ENCODE peak calls at places on chromosomes 5 and 9, in four cellular contexts. One of them, this sample, is unnamed.

GRCh38 chr5:54362434-54362833 is 52.1 kb upstream of the ARL15 start:
- DNase-seq in H9: no peak
- DNase-seq in IMR-90: peak
- DNase-seq in trophoblast cell: no peak
- DNase-seq in this sample: no peak

GRCh38 chr5:92504346-92504745 is 1076.7 kb downstream of the NR2F1-AS1 start:
- DNase-seq in H9: no peak
- DNase-seq in IMR-90: peak
- DNase-seq in trophoblast cell: no peak
- DNase-seq in this sample: no peak

GRCh38 chr9:131116281-131117101 is 8.9 kb upstream of the NUP214 start:
- DNase-seq in trophoblast cell: no peak
- DNase-seq in H9: no peak
- DNase-seq in IMR-90: no peak
- DNase-seq in this sample: no peak

GRCh38 chr9:133367778-133368177 is 8.1 kb downstream of the SURF4 start:
- DNase-seq in H9: no peak
- DNase-seq in trophoblast cell: no peak
- DNase-seq in IMR-90: no peak
- DNase-seq in this sample: no peak

GRCh38 chr5:105283134-105283533 is 1720.5 kb upstream of the NUDT12 start:
- DNase-seq in trophoblast cell: no peak
- DNase-seq in IMR-90: no peak
- DNase-seq in H9: no peak
- DNase-seq in this sample: no peak

GRCh38 chr9:116074658-116075057 is 78.9 kb upstream of the PAPPA start:
- DNase-seq in trophoblast cell: no peak
- DNase-seq in H9: no peak
- DNase-seq in IMR-90: peak
- DNase-seq in this sample: no peak

GRCh38 chr9:14343236-14343947 is 29.5 kb upstream of the NFIB start:
- DNase-seq in trophoblast cell: no peak
- DNase-seq in H9: no peak
- DNase-seq in IMR-90: no peak
- DNase-seq in this sample: no peak

GRCh38 chr5:98570661-98571181 is 202.7 kb upstream of the RGMB start:
- DNase-seq in IMR-90: peak
- DNase-seq in trophoblast cell: no peak
- DNase-seq in H9: no peak
- DNase-seq in this sample: peak

GRCh38 chr5:180470361-180470760 is 23.8 kb upstream of the CNOT6 start:
- DNase-seq in H9: no peak
- DNase-seq in IMR-90: no peak
- DNase-seq in trophoblast cell: no peak
- DNase-seq in this sample: no peak

GRCh38 chr5:64836190-64836750 is 67.5 kb downstream of the CWC27 start:
- DNase-seq in H9: no peak
- DNase-seq in trophoblast cell: no peak
- DNase-seq in IMR-90: peak
- DNase-seq in this sample: no peak

GRCh38 chr9:130662927-130663257 is 1.5 kb upstream of the PRDM12 start:
- DNase-seq in trophoblast cell: no peak
- DNase-seq in IMR-90: no peak
- DNase-seq in H9: peak
- DNase-seq in this sample: no peak

GRCh38 chr9:82604947-82605656 is 457.8 kb downstream of the RASEF start:
- DNase-seq in H9: no peak
- DNase-seq in trophoblast cell: no peak
- DNase-seq in IMR-90: peak
- DNase-seq in this sample: no peak

GRCh38 chr9:91162784-91163440 is 198.8 kb downstream of the AUH start:
- DNase-seq in trophoblast cell: peak
- DNase-seq in IMR-90: no peak
- DNase-seq in H9: no peak
- DNase-seq in this sample: no peak

GRCh38 chr9:126058631-126059030 is 268.0 kb upstream of the MVB12B start:
- DNase-seq in trophoblast cell: no peak
- DNase-seq in H9: no peak
- DNase-seq in IMR-90: no peak
- DNase-seq in this sample: no peak

GRCh38 chr5:15254607-15255006 is 245.4 kb upstream of the FBXL7 start:
- DNase-seq in IMR-90: peak
- DNase-seq in H9: no peak
- DNase-seq in trophoblast cell: no peak
- DNase-seq in this sample: no peak

GRCh38 chr5:87390576-87391199 is 22.0 kb downstream of the CCNH start:
- DNase-seq in trophoblast cell: no peak
- DNase-seq in IMR-90: peak
- DNase-seq in H9: no peak
- DNase-seq in this sample: no peak

GRCh38 chr9:137114613-137115393 is at the start of gene DPP7:
- DNase-seq in H9: no peak
- DNase-seq in trophoblast cell: peak
- DNase-seq in IMR-90: peak
- DNase-seq in this sample: no peak

GRCh38 chr5:44536650-44537260 is 147.5 kb upstream of the FGF10 start:
- DNase-seq in trophoblast cell: peak
- DNase-seq in H9: peak
- DNase-seq in IMR-90: peak
- DNase-seq in this sample: peak

GRCh38 chr9:114803459-114803858 is 2.4 kb downstream of the TNFSF15 start:
- DNase-seq in IMR-90: no peak
- DNase-seq in H9: peak
- DNase-seq in trophoblast cell: no peak
- DNase-seq in this sample: no peak

GRCh38 chr9:297795-298119 is 83.1 kb downstream of the DOCK8 start:
- DNase-seq in IMR-90: no peak
- DNase-seq in H9: no peak
- DNase-seq in trophoblast cell: no peak
- DNase-seq in this sample: no peak

GRCh38 chr5:1279443-1280151 is 15.3 kb downstream of the TERT start:
- DNase-seq in trophoblast cell: no peak
- DNase-seq in IMR-90: no peak
- DNase-seq in H9: no peak
- DNase-seq in this sample: no peak

GRCh38 chr5:150448353-150448752 is 1.2 kb downstream of the RPS14 start:
- DNase-seq in trophoblast cell: no peak
- DNase-seq in H9: no peak
- DNase-seq in IMR-90: no peak
- DNase-seq in this sample: no peak

GRCh38 chr5:150451594-150451993 is 2.1 kb upstream of the RPS14 start:
- DNase-seq in IMR-90: no peak
- DNase-seq in trophoblast cell: no peak
- DNase-seq in H9: no peak
- DNase-seq in this sample: no peak

GRCh38 chr5:150448960-150449490 is 514 bp downstream of the RPS14 start:
- DNase-seq in H9: no peak
- DNase-seq in trophoblast cell: peak
- DNase-seq in IMR-90: no peak
- DNase-seq in this sample: no peak

GRCh38 chr5:150447188-150447587 is 2.4 kb downstream of the RPS14 start:
- DNase-seq in trophoblast cell: no peak
- DNase-seq in H9: no peak
- DNase-seq in IMR-90: no peak
- DNase-seq in this sample: no peak

DNA sequence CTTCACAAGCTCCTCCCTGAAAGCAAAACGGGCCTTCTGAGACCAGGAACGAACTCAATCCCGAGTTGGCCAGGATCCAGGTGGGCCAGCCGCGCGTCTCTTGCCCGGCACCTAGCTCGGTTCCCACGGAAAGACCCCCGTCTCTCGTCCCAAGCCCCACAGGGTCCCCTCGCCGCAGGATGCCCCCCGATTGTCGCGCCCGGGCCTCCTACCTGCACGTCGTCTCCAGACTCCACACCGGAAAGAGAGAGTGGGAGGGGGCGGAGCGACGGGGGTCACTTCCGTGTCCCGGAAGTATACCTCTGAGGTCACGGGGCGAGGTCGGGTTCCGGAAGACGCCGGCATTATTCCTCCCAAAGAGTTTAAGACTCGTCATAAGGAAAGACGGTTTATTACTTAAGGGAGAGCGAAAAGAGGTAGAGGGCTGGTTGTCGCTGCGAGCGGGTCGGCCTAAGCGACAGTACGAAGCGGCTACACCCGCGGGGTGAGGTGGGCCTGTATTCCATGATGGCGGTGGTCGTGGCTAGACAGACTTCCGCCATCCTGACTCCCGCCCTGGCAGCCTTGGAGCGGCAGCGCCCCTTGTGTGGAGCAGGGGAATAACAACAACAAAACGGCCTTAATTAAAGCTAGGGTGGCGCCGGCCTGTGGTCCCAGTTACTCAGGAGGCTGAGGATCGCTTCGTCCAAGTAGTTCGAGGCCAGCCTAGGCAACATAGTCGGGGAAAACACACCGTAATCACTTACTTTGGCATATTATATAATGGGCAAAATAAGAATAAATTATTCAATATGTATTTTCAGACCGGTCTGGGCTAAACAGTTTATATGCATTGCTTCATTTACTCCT is at the start of gene RPS14:
- DNase-seq in IMR-90: peak
- DNase-seq in trophoblast cell: peak
- DNase-seq in H9: peak
- DNase-seq in this sample: peak
- H3K14ac ChIP-seq in IMR-90: peak
- H3K14ac ChIP-seq in trophoblast cell: peak
- H3K14ac ChIP-seq in H9: peak
- H3K14ac ChIP-seq in this sample: no peak

GRCh38 chr5:172006378-172007152 is at the start of gene FBXW11:
- DNase-seq in IMR-90: peak
- DNase-seq in H9: peak
- DNase-seq in trophoblast cell: peak
- DNase-seq in this sample: peak
- H3K14ac ChIP-seq in IMR-90: peak
- H3K14ac ChIP-seq in H9: peak
- H3K14ac ChIP-seq in trophoblast cell: peak
- H3K14ac ChIP-seq in this sample: no peak

GRCh38 chr9:4299006-4299795 is 667 bp downstream of the GLIS3 start:
- DNase-seq in IMR-90: peak
- DNase-seq in H9: peak
- DNase-seq in trophoblast cell: peak
- DNase-seq in this sample: peak

GRCh38 chr9:4296217-4296616 is 3.7 kb downstream of the GLIS3 start:
- DNase-seq in H9: no peak
- DNase-seq in IMR-90: no peak
- DNase-seq in trophoblast cell: no peak
- DNase-seq in this sample: no peak

GRCh38 chr9:4297795-4298254 is 2.0 kb downstream of the GLIS3 start:
- DNase-seq in IMR-90: peak
- DNase-seq in trophoblast cell: peak
- DNase-seq in H9: peak
- DNase-seq in this sample: peak

GRCh38 chr9:4297151-4297794 is 2.6 kb downstream of the GLIS3 start:
- DNase-seq in IMR-90: peak
- DNase-seq in trophoblast cell: peak
- DNase-seq in H9: peak
- DNase-seq in this sample: peak

DNA sequence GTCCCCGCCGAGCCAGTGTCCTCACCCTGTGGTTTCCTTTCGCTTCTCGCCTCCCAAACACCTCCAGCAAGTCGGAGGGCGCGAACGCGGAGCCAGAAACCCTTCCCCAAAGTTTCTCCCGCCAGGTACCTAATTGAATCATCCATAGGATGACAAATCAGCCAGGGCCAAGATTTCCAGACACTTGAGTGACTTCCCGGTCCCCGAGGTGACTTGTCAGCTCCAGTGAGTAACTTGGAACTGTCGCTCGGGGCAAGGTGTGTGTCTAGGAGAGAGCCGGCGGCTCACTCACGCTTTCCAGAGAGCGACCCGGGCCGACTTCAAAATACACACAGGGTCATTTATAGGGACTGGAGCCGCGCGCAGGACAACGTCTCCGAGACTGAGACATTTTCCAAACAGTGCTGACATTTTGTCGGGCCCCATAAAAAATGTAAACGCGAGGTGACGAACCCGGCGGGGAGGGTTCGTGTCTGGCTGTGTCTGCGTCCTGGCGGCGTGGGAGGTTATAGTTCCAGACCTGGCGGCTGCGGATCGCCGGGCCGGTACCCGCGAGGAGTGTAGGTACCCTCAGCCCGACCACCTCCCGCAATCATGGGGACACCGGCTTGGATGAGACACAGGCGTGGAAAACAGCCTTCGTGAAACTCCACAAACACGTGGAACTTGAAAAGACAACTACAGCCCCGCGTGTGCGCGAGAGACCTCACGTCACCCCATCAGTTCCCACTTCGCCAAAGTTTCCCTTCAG is 1.4 kb downstream of the GLIS3 start:
- DNase-seq in H9: peak
- DNase-seq in IMR-90: peak
- DNase-seq in trophoblast cell: peak
- DNase-seq in this sample: no peak
- H3K14ac ChIP-seq in H9: no peak
- H3K14ac ChIP-seq in IMR-90: peak
- H3K14ac ChIP-seq in trophoblast cell: peak
- H3K14ac ChIP-seq in this sample: peak

GRCh38 chr5:11531805-11532204 is 372.4 kb downstream of the CTNND2 start:
- DNase-seq in IMR-90: no peak
- DNase-seq in trophoblast cell: no peak
- DNase-seq in H9: no peak
- DNase-seq in this sample: no peak
- H3K14ac ChIP-seq in IMR-90: no peak
- H3K14ac ChIP-seq in trophoblast cell: no peak
- H3K14ac ChIP-seq in H9: peak
- H3K14ac ChIP-seq in this sample: no peak